ENCODE peak calls at places on chromosomes 6 and 20, in nine cellular contexts. Y, R, U, J, W, X, A, B and S are unnamed samples.

GRCh38 chr6:73732845-73733675 is 37.1 kb downstream of the CD109 start:
- DNase-seq in Y (peak; percentile 67), R (peak; percentile 59), U (peak; percentile 80), J (peak; percentile 71), W (peak; percentile 60), X (peak; percentile 10), A (peak; percentile 48), B (peak; percentile 65), S (peak; percentile 68)

GRCh38 chr20:23061713-23062561 is 12.5 kb upstream of the THBD start:
- DNase-seq in Y (peak; percentile 69), R (no peak), U (no peak), J (peak; percentile 40), W (peak; percentile 34), X (no peak), A (peak; percentile 67), B (no peak), S (peak; percentile 71)

GRCh38 chr6:26555505-26556262 is 17.5 kb downstream of the HMGN4 start:
- DNase-seq in Y (no peak), R (no peak), U (no peak), J (no peak), W (no peak), X (no peak), A (no peak), B (no peak), S (no peak)

GRCh38 chr6:42210551-42210950 is 7.1 kb downstream of the MRPS10 start:
- DNase-seq in Y (no peak), R (no peak), U (no peak), J (no peak), W (no peak), X (no peak), A (no peak), B (no peak), S (no peak)

GRCh38 chr6:121912905-121913304 is 477.5 kb downstream of the GJA1 start:
- DNase-seq in Y (no peak), R (no peak), U (no peak), J (no peak), W (no peak), X (no peak), A (no peak), B (no peak), S (no peak)

GRCh38 chr20:49914310-49915117 is 815 bp downstream of the SPATA2 start:
- DNase-seq in Y (no peak), R (no peak), U (no peak), J (no peak), W (no peak), X (no peak), A (no peak), B (no peak), S (no peak)

GRCh38 chr6:56802570-56802969 is 152.3 kb upstream of the BEND6 start:
- DNase-seq in Y (no peak), R (no peak), U (no peak), J (no peak), W (no peak), X (no peak), A (no peak), B (no peak), S (no peak)

GRCh38 chr6:113050010-113050893 is 703.1 kb downstream of the RFPL4B start:
- DNase-seq in Y (no peak), R (no peak), U (no peak), J (no peak), W (no peak), X (no peak), A (no peak), B (no peak), S (no peak)

GRCh38 chr6:19303381-19303780 is 533.8 kb upstream of the ID4 start:
- DNase-seq in Y (no peak), R (peak; percentile 36), U (no peak), J (no peak), W (peak; percentile 28), X (no peak), A (no peak), B (no peak), S (no peak)

GRCh38 chr6:27178001-27178730 is 69.3 kb upstream of the PRSS16 start:
- DNase-seq in Y (peak; percentile 70), R (peak; percentile 50), U (no peak), J (peak; percentile 71), W (peak; percentile 56), X (no peak), A (peak; percentile 32), B (no peak), S (peak; percentile 59)

GRCh38 chr6:29760328-29760727 is 37.1 kb downstream of the HLA-F start:
- DNase-seq in Y (no peak), R (no peak), U (no peak), J (no peak), W (no peak), X (no peak), A (no peak), B (no peak), S (no peak)

GRCh38 chr20:46835418-46835817 is 59.2 kb upstream of the EYA2 start:
- DNase-seq in Y (peak; percentile 54), R (no peak), U (no peak), J (no peak), W (no peak), X (no peak), A (no peak), B (no peak), S (no peak)

GRCh38 chr6:43009124-43009523 is 4.6 kb downstream of the MEA1 start:
- DNase-seq in Y (peak; percentile 45), R (peak; percentile 34), U (no peak), J (no peak), W (no peak), X (no peak), A (no peak), B (no peak), S (no peak)

GRCh38 chr6:89840538-89840937 is 10.9 kb downstream of the CASP8AP2 start:
- DNase-seq in Y (peak; percentile 16), R (no peak), U (no peak), J (no peak), W (no peak), X (no peak), A (no peak), B (no peak), S (peak; percentile 37)

GRCh38 chr6:157106487-157106886 is 216.8 kb downstream of the TMEM242 start:
- DNase-seq in Y (peak; percentile 36), R (no peak), U (no peak), J (no peak), W (no peak), X (no peak), A (no peak), B (no peak), S (no peak)

GRCh38 chr6:129267028-129267427 is 384.1 kb downstream of the LAMA2 start:
- DNase-seq in Y (no peak), R (no peak), U (no peak), J (no peak), W (no peak), X (no peak), A (no peak), B (no peak), S (no peak)

GRCh38 chr20:37849169-37849568 is 53.8 kb upstream of the VSTM2L start:
- DNase-seq in Y (no peak), R (no peak), U (no peak), J (no peak), W (no peak), X (no peak), A (no peak), B (no peak), S (no peak)

GRCh38 chr6:31580807-31581437 is 1.3 kb downstream of the LTB start:
- DNase-seq in Y (peak; percentile 89), R (peak; percentile 89), U (peak; percentile 89), J (peak; percentile 85), W (peak; percentile 93), X (no peak), A (peak; percentile 91), B (peak; percentile 85), S (peak; percentile 92)
- TF ChIP-seq POLR2A in Y (peak; percentile 61), R (no peak), U (no peak), J (peak; percentile 40), W (no peak), X (no peak), A (no peak), B (no peak), S (no peak)

GRCh38 chr20:58692579-58693225 is at the start of gene NPEPL1:
- DNase-seq in Y (peak; percentile 78), R (peak; percentile 78), U (no peak), J (peak; percentile 49), W (peak; percentile 81), X (no peak), A (peak; percentile 73), B (no peak), S (peak; percentile 88)
- H3K27ac ChIP-seq in Y (peak within 1 kb of the TSS; percentile 92), R (peak within 1 kb of the TSS; percentile 87), U (peak within 1 kb of the TSS; percentile 92), J (peak within 1 kb of the TSS; percentile 94), W (peak within 1 kb of the TSS; percentile 93), X (peak within 1 kb of the TSS; percentile 97), A (peak within 1 kb of the TSS; percentile 93), B (peak within 1 kb of the TSS; percentile 95), S (peak within 1 kb of the TSS; percentile 84)

GRCh38 chr6:146915671-146916127 is 288.5 kb upstream of the STXBP5 start:
- DNase-seq in Y (no peak), R (no peak), U (no peak), J (no peak), W (no peak), X (no peak), A (no peak), B (no peak), S (no peak)
- TF ChIP-seq POLR2A in Y (no peak), R (no peak), U (no peak), J (no peak), W (no peak), X (no peak), A (no peak), B (no peak), S (no peak)

DNA sequence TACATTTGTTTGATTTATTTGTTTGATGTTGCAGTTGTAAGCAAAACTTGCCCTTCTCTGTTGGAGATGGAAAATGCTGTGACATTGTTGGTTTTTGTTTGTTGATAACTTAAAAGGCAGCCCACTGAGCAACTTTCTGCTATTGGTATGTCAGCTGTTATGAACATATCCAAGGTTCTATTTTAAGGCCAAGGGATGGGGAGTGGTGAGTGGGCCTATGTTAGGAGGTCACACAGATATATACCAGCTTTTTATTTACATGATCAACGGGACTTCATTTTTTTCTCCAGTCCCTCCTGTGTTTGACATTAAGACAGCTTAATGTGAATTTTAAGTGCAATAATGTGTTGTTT is 5.8 kb downstream of the QKI start:
- DNase-seq in Y (no peak), R (no peak), U (no peak), J (no peak), W (no peak), X (no peak), A (no peak), B (no peak), S (no peak)
- H3K27ac ChIP-seq in Y (no peak overlapping the region), R (no peak overlapping the region), U (peak overlapping the region; percentile 39), J (peak overlapping the region; percentile 38), W (peak overlapping the region; percentile 99), X (peak overlapping the region; percentile 43), A (no peak overlapping the region), B (peak overlapping the region; percentile 82), S (peak overlapping the region; percentile 99)